ENCODE peak calls at places on chromosomes 6 and 20, in six cellular contexts. R, K, M, D, W and I are unnamed samples.
A peak's percentile ranks its signal among the peaks of the same experiment; 100 is the strongest.

GRCh38 chr6:11096109-11096508 is 2.5 kb downstream of the SMIM13 start:
- DNase-seq in M (peak; percentile 44), R (peak; percentile 79), K (no peak), W (peak; percentile 72), D (peak; percentile 14), I (peak; percentile 81)

GRCh38 chr6:168147205-168147738 is 68.3 kb upstream of the FRMD1 start:
- DNase-seq in R (no peak), D (no peak), W (no peak), K (no peak), M (no peak), I (no peak)

GRCh38 chr6:151284431-151285060 is 44.8 kb downstream of the AKAP12 start:
- DNase-seq in W (peak; percentile 15), D (no peak), M (no peak), K (no peak), R (peak; percentile 53), I (peak; percentile 44)

GRCh38 chr6:46781478-46782378 is 11.5 kb upstream of the MEP1A start:
- DNase-seq in W (peak; percentile 52), M (peak; percentile 53), R (peak; percentile 78), K (no peak), D (peak; percentile 36), I (peak; percentile 66)

GRCh38 chr20:47607208-47607613 is 105.5 kb downstream of the NCOA3 start:
- DNase-seq in K (no peak), R (peak; percentile 53), D (no peak), M (no peak), W (peak; percentile 53), I (peak; percentile 47)

GRCh38 chr6:84583784-84584183 is 180.6 kb downstream of the TBX18 start:
- DNase-seq in R (peak; percentile 17), M (no peak), D (no peak), W (peak; percentile 33), K (no peak), I (no peak)

GRCh38 chr6:164887660-164888059 is 421.7 kb downstream of the C6orf118 start:
- DNase-seq in M (no peak), D (no peak), R (no peak), W (no peak), K (no peak), I (no peak)

GRCh38 chr6:12602951-12603710 is 113.4 kb upstream of the PHACTR1 start:
- DNase-seq in R (peak; percentile 86), D (no peak), W (peak; percentile 74), M (no peak), K (no peak), I (peak; percentile 62)

GRCh38 chr20:9330151-9330550 is 184.2 kb upstream of the LAMP5 start:
- DNase-seq in W (no peak), K (no peak), M (no peak), R (no peak), D (no peak), I (no peak)

GRCh38 chr20:8394308-8394945 is 262.4 kb downstream of the PLCB1 start:
- DNase-seq in D (no peak), R (peak; percentile 79), M (no peak), K (no peak), W (peak; percentile 50), I (peak; percentile 80)

GRCh38 chr20:24665196-24665595 is 195.8 kb downstream of the SYNDIG1 start:
- DNase-seq in D (no peak), M (no peak), R (no peak), W (no peak), K (no peak), I (no peak)

GRCh38 chr6:20173833-20174796 is 38.2 kb downstream of the MBOAT1 start:
- DNase-seq in M (no peak), W (no peak), K (no peak), R (no peak), D (peak; percentile 6), I (no peak)

GRCh38 chr20:32515631-32516101 is 69.5 kb downstream of the NOL4L start:
- DNase-seq in W (no peak), M (no peak), D (no peak), R (no peak), K (no peak), I (no peak)

GRCh38 chr6:161498359-161498758 is 224.5 kb upstream of the AGPAT4 start:
- DNase-seq in D (no peak), R (peak; percentile 62), M (no peak), W (peak; percentile 66), K (no peak), I (peak; percentile 78)

GRCh38 chr6:140062042-140063041 is 687.9 kb upstream of the CITED2 start:
- DNase-seq in R (peak; percentile 98), D (no peak), M (no peak), W (peak; percentile 98), K (no peak), I (peak; percentile 95)

GRCh38 chr20:34104059-34104458 is 8.0 kb downstream of the EIF2S2 start:
- DNase-seq in W (no peak), D (no peak), K (no peak), M (no peak), R (no peak), I (no peak)

GRCh38 chr6:163717106-163717764 is 302.7 kb downstream of the QKI start:
- DNase-seq in M (no peak), K (no peak), D (no peak), W (no peak), R (no peak), I (no peak)

GRCh38 chr6:1930356-1930755 is 315.0 kb downstream of the GMDS start:
- DNase-seq in D (no peak), W (no peak), R (peak; percentile 5), M (no peak), K (no peak), I (no peak)

GRCh38 chr6:27518881-27519795 is 46.2 kb upstream of the ZNF184 start:
- DNase-seq in M (peak; percentile 75), W (peak; percentile 77), K (peak; percentile 43), D (peak; percentile 57), R (peak; percentile 96), I (peak; percentile 92)

GRCh38 chr6:105601541-105602174 is 198.8 kb upstream of the PREP start:
- DNase-seq in M (peak; percentile 57), K (no peak), D (peak; percentile 16), R (peak; percentile 100), W (peak; percentile 97), I (peak; percentile 100)

GRCh38 chr20:25508083-25508770 is 77.1 kb downstream of the NINL start:
- DNase-seq in K (no peak), W (peak; percentile 48), M (no peak), D (no peak), R (peak; percentile 75), I (peak; percentile 70)

GRCh38 chr6:76885861-76886301 is 577.4 kb downstream of the HTR1B start:
- DNase-seq in W (peak; percentile 62), K (no peak), D (no peak), M (no peak), R (peak; percentile 81), I (peak; percentile 83)

GRCh38 chr6:115770851-115771250 is 289.8 kb downstream of the FRK start:
- DNase-seq in M (no peak), R (no peak), D (no peak), W (no peak), K (no peak), I (no peak)

GRCh38 chr6:20366082-20366834 is 35.4 kb upstream of the E2F3 start:
- DNase-seq in W (no peak), K (peak; percentile 17), M (peak; percentile 19), R (no peak), D (peak; percentile 71), I (no peak)

GRCh38 chr20:44188752-44189151 is 1.8 kb upstream of the JPH2 start:
- DNase-seq in D (no peak), W (no peak), K (no peak), R (no peak), M (no peak), I (no peak)

GRCh38 chr6:69887026-69887425 is 20.7 kb downstream of the COL19A1 start:
- DNase-seq in M (no peak), R (peak; percentile 66), W (no peak), D (no peak), K (no peak), I (no peak)

GRCh38 chr20:46468508-46468907 is 44.9 kb downstream of the ZNF334 start:
- DNase-seq in K (no peak), D (no peak), W (no peak), R (no peak), M (no peak), I (no peak)

GRCh38 chr20:64100946-64101688 is 6.2 kb downstream of the NPBWR2 start:
- DNase-seq in R (no peak), D (no peak), K (no peak), M (no peak), W (no peak), I (no peak)

GRCh38 chr20:46423882-46424482 is 17.6 kb upstream of the ELMO2 start:
- DNase-seq in R (peak; percentile 47), D (no peak), W (no peak), K (no peak), M (no peak), I (no peak)

GRCh38 chr20:5665417-5665816 is 84.8 kb upstream of the SHLD1 start:
- DNase-seq in K (no peak), M (no peak), W (no peak), R (no peak), D (no peak), I (no peak)

GRCh38 chr6:7769702-7770101 is 43.8 kb downstream of the BMP6 start:
- DNase-seq in K (no peak), D (no peak), M (no peak), W (peak; percentile 31), R (peak; percentile 66), I (peak; percentile 47)

GRCh38 chr6:170052991-170053821 is 237.7 kb downstream of the DLL1 start:
- DNase-seq in M (no peak), K (no peak), R (no peak), D (no peak), W (no peak), I (no peak)

GRCh38 chr6:157822221-157823000 is 635 bp upstream of the SNX9 start:
- DNase-seq in D (no peak), W (no peak), K (no peak), M (no peak), R (peak; percentile 20), I (no peak)

GRCh38 chr20:62118113-62119043 is 3.9 kb upstream of the LSM14B start:
- DNase-seq in D (no peak), R (no peak), M (no peak), K (no peak), W (no peak), I (no peak)

GRCh38 chr20:25009218-25010145 is 16.9 kb upstream of the APMAP start:
- DNase-seq in K (no peak), M (no peak), R (no peak), W (no peak), D (no peak), I (no peak)

GRCh38 chr6:107730683-107731314 is 93.3 kb downstream of the SCML4 start:
- DNase-seq in D (no peak), M (no peak), R (no peak), K (no peak), W (no peak), I (no peak)